ENCODE peak calls at places on chromosome 18, in four cellular contexts. G is thoracic aorta, J is A549, U is AG04450. V is an unnamed sample.
A peak's percentile ranks its signal among the peaks of the same experiment; 100 is the strongest.

GRCh38 chr18:54906636-54907180 is 52.6 kb downstream of the CCDC68 start:
- DNase-seq in G (no peak), J (no peak), U (no peak), V (no peak)

GRCh38 chr18:48460929-48461583 is 51.9 kb upstream of the ZBTB7C start:
- DNase-seq in G (no peak), J (no peak), U (no peak), V (no peak)

GRCh38 chr18:79746730-79747129 is 51.0 kb upstream of the KCNG2 start:
- DNase-seq in G (no peak), J (no peak), U (no peak), V (no peak)

GRCh38 chr18:39453882-39454281 is 1888.3 kb upstream of the CELF4 start:
- DNase-seq in G (no peak), J (no peak), U (peak; percentile 13), V (no peak)

GRCh38 chr18:36519358-36519757 is 221.8 kb downstream of the FHOD3 start:
- DNase-seq in G (no peak), J (no peak), U (peak; percentile 10), V (no peak)

GRCh38 chr18:23201741-23202140 is 66.5 kb downstream of the CABLES1 start:
- DNase-seq in G (no peak), J (no peak), U (no peak), V (no peak)

GRCh38 chr18:39425172-39425571 is 1859.6 kb upstream of the CELF4 start:
- DNase-seq in G (no peak), J (no peak), U (no peak), V (no peak)

GRCh38 chr18:52569492-52569891 is 229.5 kb downstream of the DCC start:
- DNase-seq in G (no peak), J (no peak), U (no peak), V (no peak)

GRCh38 chr18:50268022-50268747 is 1.9 kb upstream of the CFAP53 start:
- DNase-seq in G (peak; percentile 53), J (peak; percentile 89), U (no peak), V (peak; percentile 91)

GRCh38 chr18:50862401-50862800 is 16.5 kb upstream of the ME2 start:
- DNase-seq in G (no peak), J (no peak), U (no peak), V (no peak)

GRCh38 chr18:22503803-22504202 is 86.1 kb upstream of the CTAGE1 start:
- DNase-seq in G (no peak), J (no peak), U (peak; percentile 96), V (no peak)

GRCh38 chr18:75207298-75208054 is 1.5 kb downstream of the PTGR3 start:
- DNase-seq in G (no peak), J (no peak), U (no peak), V (no peak)

GRCh38 chr18:75205760-75206109 is 3.2 kb downstream of the PTGR3 start:
- DNase-seq in G (no peak), J (no peak), U (no peak), V (no peak)

GRCh38 chr18:75208055-75208835 is 694 bp downstream of the PTGR3 start:
- DNase-seq in G (no peak), J (no peak), U (no peak), V (peak; percentile 19)

GRCh38 chr18:75204978-75205759 is 3.8 kb downstream of the PTGR3 start:
- DNase-seq in G (no peak), J (no peak), U (no peak), V (no peak)

DNA sequence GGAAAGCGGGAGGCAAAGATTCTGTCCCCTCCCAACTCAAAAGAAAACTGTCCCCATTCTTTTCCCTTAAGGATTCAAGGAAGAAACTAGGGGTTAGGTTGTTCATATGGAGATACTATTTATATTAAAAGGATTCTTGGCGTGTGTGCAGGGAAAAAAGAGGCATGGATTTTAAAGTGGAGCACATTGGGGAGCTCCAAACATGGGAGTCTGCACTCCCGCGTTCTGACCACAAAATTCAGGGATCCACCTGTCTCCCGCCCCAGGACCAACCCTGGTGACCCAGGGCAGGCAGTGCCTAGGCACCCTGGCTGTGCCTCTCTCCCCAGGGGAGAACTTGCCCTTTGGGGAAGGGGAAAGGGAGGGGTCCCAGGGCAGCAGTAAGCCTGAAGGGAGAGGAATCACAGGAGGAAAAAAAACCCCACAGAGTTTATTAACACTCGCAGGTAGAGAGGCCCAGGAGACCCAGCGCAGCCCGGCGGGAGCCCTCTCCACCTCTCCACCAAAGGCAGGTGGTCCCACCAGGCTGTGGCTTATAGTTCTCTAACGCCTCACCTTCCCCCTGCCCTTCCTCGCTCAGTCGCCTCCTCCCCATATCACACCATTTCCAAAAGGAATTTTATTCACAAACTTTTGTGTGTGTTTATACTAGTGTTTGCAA is 2.2 kb downstream of the PTGR3 start:
- DNase-seq in G (no peak), J (no peak), U (no peak), V (no peak)
- H3K4me3 ChIP-seq in G (peak overlapping the region; percentile 98), J (no peak overlapping the region), U (peak overlapping the region; percentile 87), V (peak overlapping the region; percentile 93)

DNA sequence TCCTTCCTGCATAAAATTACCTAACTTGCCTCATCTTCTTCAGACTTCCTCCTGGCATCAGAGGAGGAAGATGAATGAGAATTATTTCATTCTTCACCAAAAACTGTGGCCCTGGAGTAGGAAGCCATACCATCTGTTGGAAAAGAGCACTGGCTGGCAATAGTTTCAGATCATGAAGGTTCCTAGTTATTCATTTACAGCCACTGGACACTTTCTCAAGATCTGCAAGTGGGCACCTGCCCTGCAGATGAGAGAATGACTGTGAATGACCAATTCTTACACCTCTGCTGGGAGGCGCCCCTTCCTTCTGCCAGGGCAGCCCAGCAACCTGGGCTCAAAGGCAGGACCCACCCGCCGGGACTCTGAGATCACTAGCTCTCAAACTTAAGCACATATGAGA is 13.0 kb downstream of the DIPK1C start:
- DNase-seq in G (no peak), J (no peak), U (no peak), V (no peak)
- TF ChIP-seq CTCF in G (no peak), J (no peak), U (no peak), V (no peak)

GRCh38 chr18:2827076-2827475 is 19.7 kb upstream of the EMILIN2 start:
- DNase-seq in G (no peak), J (no peak), U (no peak), V (no peak)
- H3K27ac ChIP-seq in G (no peak overlapping the region), J (no peak overlapping the region), U (no peak overlapping the region), V (no peak overlapping the region)

GRCh38 chr18:961644-962355 is 57.1 kb downstream of the ADCYAP1 start:
- DNase-seq in G (no peak), J (no peak), U (peak; percentile 7), V (no peak)
- H3K4me3 ChIP-seq in G (peak overlapping the region; percentile 65), J (no peak overlapping the region), U (peak overlapping the region; percentile 55), V (peak overlapping the region; percentile 64)

GRCh38 chr18:46071615-46071893 is 506 bp downstream of the PSTPIP2 start:
- DNase-seq in G (no peak), J (no peak), U (no peak), V (no peak)

GRCh38 chr18:46072959-46073358 is 899 bp upstream of the PSTPIP2 start:
- DNase-seq in G (no peak), J (no peak), U (no peak), V (no peak)

GRCh38 chr18:46073474-46074331 is 1.6 kb upstream of the PSTPIP2 start:
- DNase-seq in G (no peak), J (no peak), U (no peak), V (no peak)

GRCh38 chr18:46070683-46071614 is 1.1 kb downstream of the PSTPIP2 start:
- DNase-seq in G (no peak), J (no peak), U (no peak), V (no peak)

DNA sequence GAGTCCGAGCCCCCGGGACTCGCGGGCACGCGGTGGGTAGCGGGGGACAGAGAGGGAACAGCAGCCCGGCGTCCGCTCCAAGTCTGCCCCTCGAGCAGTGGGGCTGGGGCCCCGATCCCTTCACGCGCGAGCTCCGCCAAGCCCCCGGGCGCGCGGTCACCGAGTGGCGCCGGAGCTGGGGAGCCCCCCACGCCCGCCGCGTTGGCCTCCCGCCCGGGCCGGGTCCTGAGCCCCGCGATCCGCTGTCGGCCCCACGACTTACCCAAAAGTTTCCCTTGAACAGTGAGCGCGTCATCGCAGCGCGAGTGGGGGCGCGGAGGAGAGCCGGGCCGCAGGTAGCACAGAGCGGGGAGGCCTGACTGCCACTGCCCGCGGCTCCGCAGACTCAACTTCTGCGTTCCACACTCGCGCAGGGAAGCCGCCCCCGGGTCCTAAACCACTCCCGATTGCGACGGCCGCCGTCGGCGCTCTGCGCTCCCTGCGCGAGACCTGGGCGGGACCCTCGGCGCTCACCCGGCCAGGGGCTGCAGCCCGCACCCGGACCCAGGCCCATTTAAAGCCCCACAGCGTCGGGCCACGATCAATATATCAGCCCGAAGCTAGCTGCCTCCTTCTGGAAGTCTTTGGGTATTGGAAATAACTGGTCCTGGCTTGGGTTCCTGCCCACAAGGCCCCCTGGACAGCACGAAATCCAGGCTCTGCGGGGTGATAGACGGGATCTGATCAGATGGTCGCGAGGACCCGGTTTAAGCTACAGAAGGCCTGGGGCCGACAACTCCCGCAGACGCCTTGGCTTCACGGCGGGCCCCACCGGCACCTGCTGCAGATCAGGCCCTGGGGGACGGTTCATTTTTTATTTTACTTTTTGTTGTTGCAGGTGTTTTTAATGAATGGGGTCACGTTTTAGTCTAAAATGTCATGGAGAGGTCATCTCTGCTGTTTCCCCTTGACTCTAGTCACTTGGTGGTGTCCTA is at the start of gene PSTPIP2:
- DNase-seq in G (no peak), J (no peak), U (no peak), V (no peak)
- TF ChIP-seq CTCF in G (no peak), J (no peak), U (peak; percentile 14), V (peak; percentile 2)

GRCh38 chr18:10036479-10036878 is 122.7 kb downstream of the VAPA start:
- DNase-seq in G (no peak), J (no peak), U (no peak), V (no peak)

GRCh38 chr18:10038268-10038667 is 124.5 kb downstream of the VAPA start:
- DNase-seq in G (no peak), J (no peak), U (no peak), V (peak; percentile 41)

GRCh38 chr18:10033038-10033437 is 119.2 kb downstream of the VAPA start:
- DNase-seq in G (no peak), J (no peak), U (no peak), V (peak; percentile 63)

GRCh38 chr18:10037181-10037580 is 123.4 kb downstream of the VAPA start:
- DNase-seq in G (no peak), J (no peak), U (no peak), V (no peak)

DNA sequence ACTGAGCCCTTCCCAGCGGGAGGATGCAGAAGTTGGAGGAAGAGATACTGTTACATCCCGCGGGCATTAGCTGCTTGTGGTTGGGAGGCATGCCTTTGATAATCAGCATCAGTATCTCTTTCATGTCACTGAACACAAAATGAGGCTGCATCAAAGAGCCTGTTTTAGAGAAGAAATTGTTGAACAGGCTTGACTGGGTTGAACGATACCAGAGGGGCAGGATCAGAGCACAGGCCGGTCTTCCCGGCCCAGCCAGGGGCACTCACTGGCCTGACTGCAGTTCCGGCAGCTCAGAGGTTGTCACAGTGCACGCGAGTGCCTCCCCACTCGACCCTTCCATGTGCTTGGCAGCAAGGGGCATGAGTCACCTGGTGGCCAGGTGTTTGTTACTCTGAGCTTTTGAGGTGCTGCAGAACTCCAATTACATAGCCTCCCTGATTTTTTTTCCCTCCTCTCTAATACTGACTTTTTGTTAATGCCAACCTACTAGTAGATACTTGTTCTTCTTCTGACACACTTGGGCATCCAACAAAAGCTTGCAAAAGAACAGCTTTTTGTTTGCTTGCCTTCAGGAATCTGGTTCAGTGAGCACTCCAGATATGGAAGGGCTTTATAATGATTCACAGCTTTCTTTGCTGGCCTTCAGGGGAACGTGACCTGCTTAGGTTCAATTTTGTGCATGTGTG is 121.6 kb downstream of the VAPA start:
- DNase-seq in G (no peak), J (no peak), U (no peak), V (no peak)
- H3K27ac ChIP-seq in G (peak overlapping the region; percentile 53), J (no peak overlapping the region), U (no peak overlapping the region), V (peak overlapping the region; percentile 49)

GRCh38 chr18:28176674-28176932 is 327 bp downstream of the CDH2 start:
- DNase-seq in G (no peak), J (peak; percentile 5), U (no peak), V (no peak)
- H3K4me3 ChIP-seq in G (peak overlapping the region; percentile 85), J (peak overlapping the region; percentile 83), U (peak overlapping the region; percentile 76), V (peak overlapping the region; percentile 70)

V was measured in ascending aorta.